ENCODE peak calls at places on chromosomes 12 and 14, in four cellular contexts. B, A, V and E are unnamed samples.
A peak's percentile ranks its signal among the peaks of the same experiment; 100 is the strongest.

GRCh38 chr14:74265312-74265965 is 26.2 kb downstream of the VSX2 start:
- DNase-seq in B (no peak), A (no peak), V (no peak), E (no peak)

GRCh38 chr14:95502381-95502950 is 14.0 kb downstream of the SYNE3 start:
- DNase-seq in B (no peak), A (peak; percentile 40), V (no peak), E (no peak)

GRCh38 chr14:67673451-67673850 is 981 bp downstream of the VTI1B start:
- DNase-seq in B (no peak), A (no peak), V (no peak), E (no peak)

GRCh38 chr14:72904840-72905561 is 11.1 kb upstream of the DPF3 start:
- DNase-seq in B (peak; percentile 43), A (peak; percentile 62), V (peak; percentile 53), E (peak; percentile 62)

GRCh38 chr12:48779869-48780268 is 9.0 kb downstream of the ADCY6 start:
- DNase-seq in B (no peak), A (no peak), V (no peak), E (no peak)

GRCh38 chr12:7555752-7556151 is 52.2 kb upstream of the CD163 start:
- DNase-seq in B (no peak), A (no peak), V (no peak), E (no peak)

GRCh38 chr12:95413576-95413975 is 60.4 kb upstream of the METAP2 start:
- DNase-seq in B (no peak), A (no peak), V (no peak), E (no peak)

GRCh38 chr12:4116251-4117111 is 157.1 kb upstream of the CCND2 start:
- DNase-seq in B (no peak), A (no peak), V (no peak), E (no peak)

GRCh38 chr14:77022219-77022852 is 6.2 kb downstream of the IRF2BPL start:
- DNase-seq in B (no peak), A (no peak), V (peak; percentile 86), E (no peak)

GRCh38 chr12:80269953-80270552 is 170.7 kb downstream of the OTOGL start:
- DNase-seq in B (no peak), A (no peak), V (no peak), E (no peak)

GRCh38 chr12:127600211-127600610 is 666.8 kb upstream of the TMEM132C start:
- DNase-seq in B (no peak), A (no peak), V (no peak), E (no peak)

GRCh38 chr12:116287850-116288301 is 10.4 kb upstream of the MED13L start:
- DNase-seq in B (no peak), A (no peak), V (no peak), E (no peak)